ENCODE peak calls at places on chromosomes 6 and 20, in ten cellular contexts. C, Q, W, A, K, B, H, E, M and X are unnamed samples.

GRCh38 chr6:158042245-158042798 is 60.7 kb downstream of the SYNJ2 start:
- DNase-seq in H (peak; percentile 74), E (no peak), C (no peak), M (peak; percentile 89), A (no peak), B (peak; percentile 72), K (no peak), W (peak; percentile 72), Q (peak; percentile 78), X (peak; percentile 85)

GRCh38 chr20:54407446-54407845 is 67.9 kb upstream of the DOK5 start:
- DNase-seq in A (no peak), E (no peak), W (no peak), K (no peak), C (no peak), Q (no peak), M (no peak), B (no peak), H (no peak), X (no peak)

GRCh38 chr6:139742671-139743070 is 368.2 kb upstream of the CITED2 start:
- DNase-seq in E (no peak), H (no peak), K (no peak), Q (no peak), B (no peak), A (no peak), M (no peak), W (no peak), C (no peak), X (no peak)

GRCh38 chr20:44073675-44074071 is 113.3 kb downstream of the JPH2 start:
- DNase-seq in E (no peak), B (no peak), H (no peak), A (no peak), M (no peak), Q (no peak), W (no peak), K (no peak), C (no peak), X (no peak)

GRCh38 chr20:35578469-35578868 is 36.6 kb downstream of the ERGIC3 start:
- DNase-seq in H (no peak), E (no peak), A (no peak), B (no peak), W (peak; percentile 20), K (no peak), M (peak; percentile 12), Q (no peak), C (no peak), X (no peak)

GRCh38 chr6:15661815-15662245 is 998 bp downstream of the DTNBP1 start:
- DNase-seq in A (no peak), B (no peak), W (no peak), C (no peak), H (no peak), M (no peak), E (no peak), Q (no peak), K (no peak), X (peak; percentile 1)

GRCh38 chr6:42762338-42762929 is 16.5 kb upstream of the TBCC start:
- DNase-seq in E (peak; percentile 51), W (no peak), A (no peak), Q (no peak), H (no peak), C (no peak), M (no peak), B (no peak), K (no peak), X (no peak)

GRCh38 chr20:59020938-59021551 is 1.8 kb downstream of the TUBB1 start:
- DNase-seq in M (peak; percentile 35), E (no peak), H (peak; percentile 20), Q (peak; percentile 62), K (no peak), W (peak; percentile 73), C (no peak), A (no peak), B (no peak), X (peak; percentile 59)

GRCh38 chr20:46148313-46149213 is 30.4 kb downstream of the CD40 start:
- DNase-seq in K (no peak), A (no peak), W (no peak), C (no peak), Q (no peak), H (no peak), B (no peak), M (no peak), E (no peak), X (no peak)

GRCh38 chr20:21514553-21515251 is 838 bp upstream of the NKX2-2 start:
- DNase-seq in W (no peak), M (no peak), Q (no peak), E (no peak), K (peak; percentile 90), C (no peak), B (no peak), A (no peak), H (no peak), X (no peak)

GRCh38 chr6:95091823-95092436 is 485.4 kb upstream of the MANEA start:
- DNase-seq in M (peak; percentile 63), C (no peak), Q (peak; percentile 50), H (peak; percentile 66), E (no peak), W (peak; percentile 67), K (peak; percentile 75), A (no peak), B (no peak), X (peak; percentile 72)
- TF ChIP-seq CTCF in M (peak; percentile 55), C (peak; percentile 81), Q (peak; percentile 77), H (peak; percentile 46), E (peak; percentile 44), W (peak; percentile 71), K (peak; percentile 88), A (peak; percentile 50), B (no peak), X (peak; percentile 57)

GRCh38 chr20:11646359-11646758 is 271.3 kb upstream of the BTBD3 start:
- DNase-seq in Q (no peak), W (peak; percentile 15), H (no peak), M (no peak), B (no peak), A (no peak), E (no peak), K (no peak), C (no peak), X (no peak)
- TF ChIP-seq CTCF in Q (no peak), W (peak; percentile 33), H (no peak), M (no peak), B (no peak), A (no peak), E (no peak), K (no peak), C (no peak), X (no peak)

DNA sequence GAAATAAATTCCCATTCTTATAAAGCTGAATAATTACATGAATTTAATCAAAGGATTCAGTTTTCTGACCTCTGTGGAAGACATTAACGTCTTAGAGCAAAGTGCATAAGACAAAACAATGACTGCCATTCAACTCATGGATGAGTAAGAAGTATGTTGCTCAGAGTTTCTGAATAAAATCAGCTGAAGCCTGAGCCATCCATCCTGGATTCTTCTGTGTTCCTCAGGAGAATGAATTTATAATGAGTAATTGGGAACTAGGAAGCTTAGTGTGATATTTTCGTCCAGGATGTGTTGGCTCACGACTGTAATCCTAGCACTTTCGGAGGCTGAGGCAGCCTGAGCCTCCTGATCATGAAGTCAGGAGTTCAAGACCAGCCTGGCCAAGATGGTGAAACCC is 62.8 kb downstream of the PERP start:
- DNase-seq in H (no peak), E (no peak), W (peak; percentile 65), C (no peak), B (no peak), Q (no peak), A (no peak), K (no peak), M (peak; percentile 6), X (no peak)
- TF ChIP-seq CTCF in H (no peak), E (no peak), W (no peak), C (no peak), B (no peak), Q (no peak), A (no peak), K (no peak), M (no peak), X (no peak)

GRCh38 chr6:160735523-160735922 is 33.5 kb downstream of the PLG start:
- DNase-seq in B (no peak), M (no peak), H (no peak), W (no peak), C (no peak), A (no peak), K (no peak), E (no peak), Q (no peak), X (no peak)
- TF ChIP-seq CTCF in B (no peak), M (no peak), H (no peak), W (no peak), C (no peak), A (no peak), K (no peak), E (no peak), Q (no peak), X (no peak)

DNA sequence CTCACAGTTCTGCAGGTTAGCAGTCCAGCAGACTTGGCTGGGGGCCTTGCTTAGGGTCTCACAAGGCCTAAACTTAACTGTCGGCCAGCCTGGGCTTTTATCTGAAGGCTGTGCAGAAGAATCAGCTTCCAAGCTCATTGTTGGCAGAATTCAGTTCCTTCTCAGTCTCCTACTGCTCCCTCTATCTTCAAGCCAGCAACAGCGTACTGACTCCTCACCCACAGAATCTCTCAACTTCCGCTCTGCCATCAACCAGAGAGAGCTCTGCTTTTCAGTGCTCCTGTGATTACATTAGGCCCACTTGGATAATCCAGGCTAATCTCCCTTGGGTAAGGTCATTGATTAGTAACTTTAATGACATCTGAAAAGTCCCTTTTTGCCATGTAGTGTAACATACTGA is 30.2 kb upstream of the NHSL1 start:
- DNase-seq in W (no peak), E (no peak), A (no peak), H (no peak), K (peak; percentile 52), C (no peak), M (no peak), B (no peak), Q (no peak), X (no peak)
- TF ChIP-seq CTCF in W (no peak), E (no peak), A (no peak), H (peak; percentile 43), K (peak; percentile 26), C (no peak), M (no peak), B (no peak), Q (no peak), X (peak; percentile 43)

GRCh38 chr6:107656381-107656780 is 166.5 kb downstream of the SOBP start:
- DNase-seq in M (no peak), H (no peak), E (no peak), Q (no peak), K (no peak), A (no peak), B (no peak), C (no peak), W (no peak), X (peak; percentile 11)

GRCh38 chr6:107653861-107654394 is 164.0 kb downstream of the SOBP start:
- DNase-seq in B (no peak), Q (no peak), E (no peak), H (no peak), M (no peak), A (no peak), W (peak; percentile 44), C (no peak), K (no peak), X (no peak)

GRCh38 chr6:107654736-107655135 is 164.8 kb downstream of the SOBP start:
- DNase-seq in B (no peak), H (no peak), K (no peak), A (no peak), W (no peak), M (no peak), C (no peak), E (no peak), Q (no peak), X (no peak)

GRCh38 chr6:107656883-107657282 is 167.0 kb downstream of the SOBP start:
- DNase-seq in E (no peak), C (no peak), W (no peak), H (no peak), A (peak; percentile 57), B (no peak), K (no peak), M (no peak), Q (no peak), X (no peak)

GRCh38 chr6:107655245-107655644 is 165.3 kb downstream of the SOBP start:
- DNase-seq in Q (no peak), C (no peak), H (no peak), M (no peak), A (no peak), K (peak; percentile 85), W (no peak), B (no peak), E (no peak), X (no peak)
- TF ChIP-seq CTCF in Q (no peak), C (peak; percentile 60), H (peak; percentile 31), M (peak; percentile 35), A (peak; percentile 35), K (peak; percentile 89), W (peak; percentile 40), B (no peak), E (no peak), X (peak; percentile 23)